ENCODE peak calls at places on chromosome 1, in seven cellular contexts. One of them, this sample, is unnamed. For H3K4me1, the result is how much of the 10 kb centered on the place peaks cover.

GRCh38 chr1:2597441-2598328 is 11.1 kb downstream of the PRXL2B start:
- DNase-seq in naive thymus-derived CD4-positive, alpha-beta T cell: no peak
- DNase-seq in pancreas: no peak
- DNase-seq in tibial nerve: no peak
- DNase-seq in aorta: peak
- DNase-seq in left lung: peak
- DNase-seq in effector memory CD4-positive, alpha-beta T cell: no peak
- DNase-seq in this sample: no peak

GRCh38 chr1:109659997-109660755 is 4.3 kb downstream of the GSTM4 start:
- DNase-seq in naive thymus-derived CD4-positive, alpha-beta T cell: no peak
- DNase-seq in pancreas: peak
- DNase-seq in tibial nerve: no peak
- DNase-seq in aorta: no peak
- DNase-seq in left lung: no peak
- DNase-seq in effector memory CD4-positive, alpha-beta T cell: no peak
- DNase-seq in this sample: no peak

GRCh38 chr1:17531682-17532487 is 7.6 kb upstream of the ARHGEF10L start:
- DNase-seq in naive thymus-derived CD4-positive, alpha-beta T cell: no peak
- DNase-seq in pancreas: peak
- DNase-seq in tibial nerve: peak
- DNase-seq in aorta: peak
- DNase-seq in left lung: no peak
- DNase-seq in effector memory CD4-positive, alpha-beta T cell: no peak
- DNase-seq in this sample: peak

GRCh38 chr1:188794969-188795368 is 1682.7 kb downstream of the BRINP3 start:
- DNase-seq in naive thymus-derived CD4-positive, alpha-beta T cell: no peak
- DNase-seq in pancreas: no peak
- DNase-seq in tibial nerve: no peak
- DNase-seq in aorta: no peak
- DNase-seq in left lung: no peak
- DNase-seq in effector memory CD4-positive, alpha-beta T cell: no peak
- DNase-seq in this sample: no peak

GRCh38 chr1:25174363-25174729 is 58.0 kb downstream of the SYF2 start:
- DNase-seq in naive thymus-derived CD4-positive, alpha-beta T cell: no peak
- DNase-seq in pancreas: no peak
- DNase-seq in tibial nerve: no peak
- DNase-seq in aorta: no peak
- DNase-seq in left lung: no peak
- DNase-seq in effector memory CD4-positive, alpha-beta T cell: no peak
- DNase-seq in this sample: no peak

GRCh38 chr1:72670902-72671301 is 388.6 kb upstream of the NEGR1 start:
- DNase-seq in naive thymus-derived CD4-positive, alpha-beta T cell: no peak
- DNase-seq in pancreas: no peak
- DNase-seq in tibial nerve: no peak
- DNase-seq in aorta: no peak
- DNase-seq in left lung: no peak
- DNase-seq in effector memory CD4-positive, alpha-beta T cell: no peak
- DNase-seq in this sample: no peak

GRCh38 chr1:18934205-18935000 is 22.1 kb downstream of the IFFO2 start:
- DNase-seq in naive thymus-derived CD4-positive, alpha-beta T cell: no peak
- DNase-seq in pancreas: no peak
- DNase-seq in tibial nerve: no peak
- DNase-seq in aorta: no peak
- DNase-seq in left lung: no peak
- DNase-seq in effector memory CD4-positive, alpha-beta T cell: no peak
- DNase-seq in this sample: no peak

GRCh38 chr1:55997550-55997949 is 581.8 kb downstream of the PLPP3 start:
- DNase-seq in naive thymus-derived CD4-positive, alpha-beta T cell: no peak
- DNase-seq in pancreas: no peak
- DNase-seq in tibial nerve: no peak
- DNase-seq in aorta: no peak
- DNase-seq in left lung: no peak
- DNase-seq in effector memory CD4-positive, alpha-beta T cell: no peak
- DNase-seq in this sample: no peak

GRCh38 chr1:248748211-248748610 is 7.3 kb downstream of the LYPD8 start:
- DNase-seq in naive thymus-derived CD4-positive, alpha-beta T cell: no peak
- DNase-seq in pancreas: no peak
- DNase-seq in tibial nerve: no peak
- DNase-seq in aorta: no peak
- DNase-seq in left lung: no peak
- DNase-seq in effector memory CD4-positive, alpha-beta T cell: no peak
- DNase-seq in this sample: no peak

GRCh38 chr1:206114692-206115430 is 2.3 kb downstream of the AVPR1B start:
- DNase-seq in naive thymus-derived CD4-positive, alpha-beta T cell: no peak
- DNase-seq in pancreas: no peak
- DNase-seq in tibial nerve: no peak
- DNase-seq in aorta: no peak
- DNase-seq in left lung: no peak
- DNase-seq in effector memory CD4-positive, alpha-beta T cell: no peak
- DNase-seq in this sample: no peak

GRCh38 chr1:204706838-204707509 is 21.4 kb upstream of the LRRN2 start:
- DNase-seq in naive thymus-derived CD4-positive, alpha-beta T cell: no peak
- DNase-seq in pancreas: no peak
- DNase-seq in tibial nerve: no peak
- DNase-seq in aorta: peak
- DNase-seq in left lung: no peak
- DNase-seq in effector memory CD4-positive, alpha-beta T cell: no peak
- DNase-seq in this sample: no peak

GRCh38 chr1:205375816-205376545 is 19.3 kb upstream of the KLHDC8A start:
- DNase-seq in naive thymus-derived CD4-positive, alpha-beta T cell: no peak
- DNase-seq in pancreas: no peak
- DNase-seq in tibial nerve: no peak
- DNase-seq in aorta: no peak
- DNase-seq in left lung: no peak
- DNase-seq in effector memory CD4-positive, alpha-beta T cell: no peak
- DNase-seq in this sample: peak

GRCh38 chr1:110443393-110443918 is 7.5 kb upstream of the PROK1 start:
- DNase-seq in naive thymus-derived CD4-positive, alpha-beta T cell: no peak
- DNase-seq in pancreas: no peak
- DNase-seq in tibial nerve: no peak
- DNase-seq in aorta: peak
- DNase-seq in left lung: no peak
- DNase-seq in effector memory CD4-positive, alpha-beta T cell: no peak
- DNase-seq in this sample: no peak

GRCh38 chr1:23214640-23215039 is 2.7 kb downstream of the HTR1D start:
- DNase-seq in naive thymus-derived CD4-positive, alpha-beta T cell: no peak
- DNase-seq in pancreas: no peak
- DNase-seq in tibial nerve: no peak
- DNase-seq in aorta: no peak
- DNase-seq in left lung: no peak
- DNase-seq in effector memory CD4-positive, alpha-beta T cell: no peak
- DNase-seq in this sample: no peak

GRCh38 chr1:197423006-197423405 is 155.0 kb downstream of the CRB1 start:
- DNase-seq in naive thymus-derived CD4-positive, alpha-beta T cell: no peak
- DNase-seq in pancreas: no peak
- DNase-seq in tibial nerve: no peak
- DNase-seq in aorta: no peak
- DNase-seq in left lung: no peak
- DNase-seq in effector memory CD4-positive, alpha-beta T cell: no peak
- DNase-seq in this sample: no peak

GRCh38 chr1:231337043-231337471 is 595 bp downstream of the EXOC8 start:
- DNase-seq in naive thymus-derived CD4-positive, alpha-beta T cell: no peak
- DNase-seq in pancreas: no peak
- DNase-seq in tibial nerve: no peak
- DNase-seq in aorta: peak
- DNase-seq in left lung: peak
- DNase-seq in effector memory CD4-positive, alpha-beta T cell: no peak
- DNase-seq in this sample: peak

GRCh38 chr1:93668121-93668520 is 13.5 kb downstream of the BCAR3 start:
- DNase-seq in naive thymus-derived CD4-positive, alpha-beta T cell: no peak
- DNase-seq in pancreas: no peak
- DNase-seq in tibial nerve: no peak
- DNase-seq in aorta: no peak
- DNase-seq in left lung: no peak
- DNase-seq in effector memory CD4-positive, alpha-beta T cell: no peak
- DNase-seq in this sample: no peak

GRCh38 chr1:93668951-93669350 is 12.7 kb downstream of the BCAR3 start:
- DNase-seq in naive thymus-derived CD4-positive, alpha-beta T cell: no peak
- DNase-seq in pancreas: no peak
- DNase-seq in tibial nerve: no peak
- DNase-seq in aorta: no peak
- DNase-seq in left lung: no peak
- DNase-seq in effector memory CD4-positive, alpha-beta T cell: no peak
- DNase-seq in this sample: no peak

GRCh38 chr1:93665015-93665414 is 16.6 kb downstream of the BCAR3 start:
- DNase-seq in naive thymus-derived CD4-positive, alpha-beta T cell: no peak
- DNase-seq in pancreas: no peak
- DNase-seq in tibial nerve: no peak
- DNase-seq in aorta: no peak
- DNase-seq in left lung: no peak
- DNase-seq in effector memory CD4-positive, alpha-beta T cell: no peak
- DNase-seq in this sample: no peak

GRCh38 chr1:93667642-93668041 is 14.0 kb downstream of the BCAR3 start:
- DNase-seq in naive thymus-derived CD4-positive, alpha-beta T cell: no peak
- DNase-seq in pancreas: no peak
- DNase-seq in tibial nerve: no peak
- DNase-seq in aorta: no peak
- DNase-seq in left lung: no peak
- DNase-seq in effector memory CD4-positive, alpha-beta T cell: no peak
- DNase-seq in this sample: no peak

GRCh38 chr1:93666613-93667384 is 14.8 kb downstream of the BCAR3 start:
- DNase-seq in naive thymus-derived CD4-positive, alpha-beta T cell: no peak
- DNase-seq in pancreas: no peak
- DNase-seq in tibial nerve: no peak
- DNase-seq in aorta: no peak
- DNase-seq in left lung: no peak
- DNase-seq in effector memory CD4-positive, alpha-beta T cell: no peak
- DNase-seq in this sample: no peak
- H3K27ac ChIP-seq in naive thymus-derived CD4-positive, alpha-beta T cell: no peak
- H3K27ac ChIP-seq in pancreas: no peak
- H3K27ac ChIP-seq in tibial nerve: peak
- H3K27ac ChIP-seq in aorta: no peak
- H3K27ac ChIP-seq in left lung: no peak
- H3K27ac ChIP-seq in effector memory CD4-positive, alpha-beta T cell: no peak
- H3K27ac ChIP-seq in this sample: peak

DNA sequence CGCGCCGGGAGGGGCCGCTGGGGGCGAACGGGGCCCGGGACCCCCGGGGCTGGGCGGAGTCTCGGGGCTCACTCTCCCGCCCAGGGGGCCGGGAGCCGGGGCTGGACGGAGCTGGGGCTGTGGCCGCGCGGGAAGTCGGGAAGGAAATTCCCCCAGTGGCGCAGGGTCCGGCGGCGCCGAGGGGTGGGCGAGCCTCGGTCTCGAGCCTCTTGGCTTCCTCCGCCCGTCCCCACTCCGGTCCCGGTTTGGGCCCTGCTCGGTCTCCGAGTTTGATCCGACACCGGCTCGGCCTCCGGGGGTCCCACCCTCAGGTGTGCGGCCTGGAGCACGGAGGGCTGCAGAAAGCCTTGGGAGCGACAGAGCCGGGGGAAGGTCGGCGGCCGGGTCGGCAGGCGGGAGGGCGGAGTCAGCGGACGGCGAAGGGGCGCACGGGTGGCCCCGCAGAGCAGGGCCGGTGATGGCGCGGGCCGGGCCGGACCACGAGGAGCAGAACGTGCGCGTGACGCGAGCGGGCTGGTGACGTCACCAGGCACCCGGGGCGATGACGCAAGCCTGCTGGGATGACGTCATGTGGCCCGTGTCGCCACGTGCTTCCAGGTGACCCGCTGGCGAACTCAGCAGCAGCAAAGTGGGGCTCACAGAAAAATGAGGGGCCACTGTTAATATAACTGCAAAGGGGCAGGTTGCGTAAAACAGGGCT is 610 bp upstream of the HES4 start:
- DNase-seq in naive thymus-derived CD4-positive, alpha-beta T cell: peak
- DNase-seq in pancreas: peak
- DNase-seq in tibial nerve: peak
- DNase-seq in aorta: peak
- DNase-seq in left lung: peak
- DNase-seq in effector memory CD4-positive, alpha-beta T cell: peak
- DNase-seq in this sample: peak
- H3K4me1 ChIP-seq in naive thymus-derived CD4-positive, alpha-beta T cell: under half
- H3K4me1 ChIP-seq in pancreas: under half
- H3K4me1 ChIP-seq in tibial nerve: under half
- H3K4me1 ChIP-seq in aorta: under half
- H3K4me1 ChIP-seq in left lung: under half
- H3K4me1 ChIP-seq in effector memory CD4-positive, alpha-beta T cell: half or more
- H3K4me1 ChIP-seq in this sample: under half

GRCh38 chr1:29260531-29260930 is 24.2 kb downstream of the PTPRU start:
- DNase-seq in naive thymus-derived CD4-positive, alpha-beta T cell: no peak
- DNase-seq in pancreas: no peak
- DNase-seq in tibial nerve: no peak
- DNase-seq in aorta: peak
- DNase-seq in left lung: no peak
- DNase-seq in effector memory CD4-positive, alpha-beta T cell: no peak
- DNase-seq in this sample: no peak

GRCh38 chr1:29256979-29257804 is 20.9 kb downstream of the PTPRU start:
- DNase-seq in naive thymus-derived CD4-positive, alpha-beta T cell: no peak
- DNase-seq in pancreas: peak
- DNase-seq in tibial nerve: no peak
- DNase-seq in aorta: peak
- DNase-seq in left lung: no peak
- DNase-seq in effector memory CD4-positive, alpha-beta T cell: no peak
- DNase-seq in this sample: no peak

GRCh38 chr1:29258974-29259801 is 22.9 kb downstream of the PTPRU start:
- DNase-seq in naive thymus-derived CD4-positive, alpha-beta T cell: no peak
- DNase-seq in pancreas: no peak
- DNase-seq in tibial nerve: no peak
- DNase-seq in aorta: peak
- DNase-seq in left lung: no peak
- DNase-seq in effector memory CD4-positive, alpha-beta T cell: no peak
- DNase-seq in this sample: no peak

GRCh38 chr1:29258189-29258973 is 22.1 kb downstream of the PTPRU start:
- DNase-seq in naive thymus-derived CD4-positive, alpha-beta T cell: no peak
- DNase-seq in pancreas: no peak
- DNase-seq in tibial nerve: no peak
- DNase-seq in aorta: peak
- DNase-seq in left lung: no peak
- DNase-seq in effector memory CD4-positive, alpha-beta T cell: no peak
- DNase-seq in this sample: no peak

DNA sequence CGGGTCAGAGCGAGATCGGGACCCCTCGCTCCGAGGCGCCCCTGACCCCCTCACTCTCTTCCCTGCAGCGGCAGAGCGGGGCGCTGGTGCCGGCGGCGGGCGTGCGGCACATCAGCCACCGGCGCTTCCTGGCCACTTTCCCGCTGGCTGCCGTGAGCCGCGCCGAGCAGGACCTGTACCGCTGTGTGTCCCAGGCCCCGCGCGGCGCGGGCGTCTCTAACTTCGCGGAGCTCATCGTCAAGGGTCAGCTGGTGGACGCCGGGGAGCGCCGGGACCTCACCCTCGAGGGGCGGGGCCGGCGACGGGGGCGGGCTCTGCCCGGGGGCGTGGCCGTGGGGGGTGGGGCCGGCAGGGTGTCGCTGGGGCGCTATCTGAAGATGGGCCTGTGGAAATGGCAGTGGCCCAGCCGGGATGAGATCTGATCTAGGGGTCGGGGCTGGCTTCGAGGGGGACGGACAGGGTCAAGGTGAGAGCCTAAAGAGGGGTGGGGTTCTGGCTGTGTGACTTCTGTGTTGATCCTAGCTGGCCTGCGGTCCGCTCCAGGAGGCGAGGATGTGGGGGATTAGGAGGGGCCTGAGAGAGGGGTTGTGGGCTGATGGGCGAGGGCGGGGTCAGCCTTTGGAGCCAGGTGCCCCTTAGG is 23.6 kb downstream of the PTPRU start:
- DNase-seq in naive thymus-derived CD4-positive, alpha-beta T cell: no peak
- DNase-seq in pancreas: peak
- DNase-seq in tibial nerve: peak
- DNase-seq in aorta: peak
- DNase-seq in left lung: peak
- DNase-seq in effector memory CD4-positive, alpha-beta T cell: no peak
- DNase-seq in this sample: no peak
- H3K4me3 ChIP-seq in naive thymus-derived CD4-positive, alpha-beta T cell: no peak
- H3K4me3 ChIP-seq in pancreas: peak
- H3K4me3 ChIP-seq in tibial nerve: peak
- H3K4me3 ChIP-seq in aorta: no peak
- H3K4me3 ChIP-seq in left lung: peak
- H3K4me3 ChIP-seq in effector memory CD4-positive, alpha-beta T cell: peak
- H3K4me3 ChIP-seq in this sample: peak

GRCh38 chr1:97999320-97999719 is 78.5 kb upstream of the DPYD start:
- DNase-seq in naive thymus-derived CD4-positive, alpha-beta T cell: no peak
- DNase-seq in pancreas: no peak
- DNase-seq in tibial nerve: no peak
- DNase-seq in aorta: no peak
- DNase-seq in left lung: no peak
- DNase-seq in effector memory CD4-positive, alpha-beta T cell: no peak
- DNase-seq in this sample: no peak
- H3K27ac ChIP-seq in naive thymus-derived CD4-positive, alpha-beta T cell: no peak
- H3K27ac ChIP-seq in pancreas: no peak
- H3K27ac ChIP-seq in tibial nerve: no peak
- H3K27ac ChIP-seq in aorta: no peak
- H3K27ac ChIP-seq in left lung: no peak
- H3K27ac ChIP-seq in effector memory CD4-positive, alpha-beta T cell: no peak
- H3K27ac ChIP-seq in this sample: no peak

This sample was measured in breast epithelium.